ENCODE peak calls at places on chromosomes 4 and X, in four cellular contexts. One of them, this sample, is unnamed.

GRCh38 chr4:56132835-56133234 is 184.1 kb downstream of the CEP135 start:
- DNase-seq in endothelial cell of umbilical vein: no peak
- DNase-seq in WTC11: no peak
- DNase-seq in A549: no peak
- DNase-seq in this sample: no peak

GRCh38 chrX:40418413-40419195 is 162.2 kb upstream of the ATP6AP2 start:
- DNase-seq in endothelial cell of umbilical vein: no peak
- DNase-seq in WTC11: no peak
- DNase-seq in A549: no peak
- DNase-seq in this sample: peak

GRCh38 chr4:168585168-168586091 is 88.6 kb downstream of the PALLD start:
- DNase-seq in endothelial cell of umbilical vein: peak
- DNase-seq in WTC11: peak
- DNase-seq in A549: peak
- DNase-seq in this sample: peak

GRCh38 chr4:8821151-8821950 is 50.3 kb downstream of the HMX1 start:
- DNase-seq in endothelial cell of umbilical vein: no peak
- DNase-seq in WTC11: no peak
- DNase-seq in A549: no peak
- DNase-seq in this sample: no peak

GRCh38 chrX:153689654-153690465 is 2.1 kb downstream of the SLC6A8 start:
- DNase-seq in endothelial cell of umbilical vein: no peak
- DNase-seq in WTC11: peak
- DNase-seq in A549: no peak
- DNase-seq in this sample: no peak

GRCh38 chrX:3262906-3263305 is 83.5 kb downstream of the MXRA5 start:
- DNase-seq in endothelial cell of umbilical vein: peak
- DNase-seq in WTC11: no peak
- DNase-seq in A549: peak
- DNase-seq in this sample: no peak

GRCh38 chr4:156779774-156780173 is 191.8 kb downstream of the PDGFC start:
- DNase-seq in endothelial cell of umbilical vein: peak
- DNase-seq in WTC11: no peak
- DNase-seq in A549: no peak
- DNase-seq in this sample: no peak

GRCh38 chr4:153934689-153935017 is 145.8 kb upstream of the SFRP2 start:
- DNase-seq in endothelial cell of umbilical vein: no peak
- DNase-seq in WTC11: no peak
- DNase-seq in A549: no peak
- DNase-seq in this sample: no peak

GRCh38 chr4:62487016-62487415 is 1286.9 kb downstream of the ADGRL3 start:
- DNase-seq in endothelial cell of umbilical vein: no peak
- DNase-seq in WTC11: no peak
- DNase-seq in A549: no peak
- DNase-seq in this sample: no peak

GRCh38 chr4:147824884-147825283 is 93.0 kb downstream of the ARHGAP10 start:
- DNase-seq in endothelial cell of umbilical vein: no peak
- DNase-seq in WTC11: no peak
- DNase-seq in A549: no peak
- DNase-seq in this sample: no peak

GRCh38 chrX:39337461-39337860 is 536.2 kb downstream of the MID1IP1 start:
- DNase-seq in endothelial cell of umbilical vein: no peak
- DNase-seq in WTC11: no peak
- DNase-seq in A549: no peak
- DNase-seq in this sample: no peak

GRCh38 chrX:68931345-68931744 is 102.5 kb downstream of the EFNB1 start:
- DNase-seq in endothelial cell of umbilical vein: no peak
- DNase-seq in WTC11: no peak
- DNase-seq in A549: no peak
- DNase-seq in this sample: no peak

GRCh38 chrX:14065800-14066199 is 36.1 kb upstream of the GEMIN8 start:
- DNase-seq in endothelial cell of umbilical vein: no peak
- DNase-seq in WTC11: no peak
- DNase-seq in A549: no peak
- DNase-seq in this sample: no peak

GRCh38 chr4:174222266-174222872 is 61.1 kb downstream of the FBXO8 start:
- DNase-seq in endothelial cell of umbilical vein: peak
- DNase-seq in WTC11: no peak
- DNase-seq in A549: peak
- DNase-seq in this sample: peak

GRCh38 chr4:102823897-102824296 is 3.5 kb downstream of the UBE2D3 start:
- DNase-seq in endothelial cell of umbilical vein: no peak
- DNase-seq in WTC11: no peak
- DNase-seq in A549: no peak
- DNase-seq in this sample: no peak

GRCh38 chrX:47501226-47502071 is 18.4 kb upstream of the ZNF41 start:
- DNase-seq in endothelial cell of umbilical vein: no peak
- DNase-seq in WTC11: no peak
- DNase-seq in A549: no peak
- DNase-seq in this sample: peak

GRCh38 chr4:173170210-173170778 is 1.7 kb downstream of the GALNT7 start:
- DNase-seq in endothelial cell of umbilical vein: peak
- DNase-seq in WTC11: no peak
- DNase-seq in A549: no peak
- DNase-seq in this sample: no peak

GRCh38 chrX:113726466-113726865 is 857.4 kb upstream of the HTR2C start:
- DNase-seq in endothelial cell of umbilical vein: no peak
- DNase-seq in WTC11: no peak
- DNase-seq in A549: no peak
- DNase-seq in this sample: no peak

GRCh38 chrX:153477458-153477857 is 7.1 kb upstream of the HAUS7 start:
- DNase-seq in endothelial cell of umbilical vein: no peak
- DNase-seq in WTC11: no peak
- DNase-seq in A549: no peak
- DNase-seq in this sample: no peak

GRCh38 chr4:77385124-77385969 is 220.3 kb upstream of the CXCL13 start:
- DNase-seq in endothelial cell of umbilical vein: peak
- DNase-seq in WTC11: peak
- DNase-seq in A549: peak
- DNase-seq in this sample: peak

GRCh38 chr4:77240469-77241066 is 83.6 kb downstream of the CCNG2 start:
- DNase-seq in endothelial cell of umbilical vein: peak
- DNase-seq in WTC11: peak
- DNase-seq in A549: peak
- DNase-seq in this sample: peak

GRCh38 chr4:1410491-1411325 is 4.5 kb upstream of the NKX1-1 start:
- DNase-seq in endothelial cell of umbilical vein: peak
- DNase-seq in WTC11: peak
- DNase-seq in A549: no peak
- DNase-seq in this sample: peak

GRCh38 chr4:165537028-165537648 is 158.3 kb downstream of the CPE start:
- DNase-seq in endothelial cell of umbilical vein: peak
- DNase-seq in WTC11: no peak
- DNase-seq in A549: peak
- DNase-seq in this sample: peak

GRCh38 chr4:16677545-16677944 is 220.9 kb downstream of the LDB2 start:
- DNase-seq in endothelial cell of umbilical vein: peak
- DNase-seq in WTC11: no peak
- DNase-seq in A549: no peak
- DNase-seq in this sample: no peak

GRCh38 chr4:31007858-31008257 is 287.7 kb downstream of the PCDH7 start:
- DNase-seq in endothelial cell of umbilical vein: no peak
- DNase-seq in WTC11: no peak
- DNase-seq in A549: no peak
- DNase-seq in this sample: no peak

GRCh38 chr4:44727471-44727870 is 1.1 kb upstream of the GNPDA2 start:
- DNase-seq in endothelial cell of umbilical vein: no peak
- DNase-seq in WTC11: no peak
- DNase-seq in A549: no peak
- DNase-seq in this sample: no peak

GRCh38 chr4:44722001-44722400 is 4.4 kb downstream of the GNPDA2 start:
- DNase-seq in endothelial cell of umbilical vein: no peak
- DNase-seq in WTC11: no peak
- DNase-seq in A549: no peak
- DNase-seq in this sample: no peak

GRCh38 chr4:44725166-44725565 is 1.2 kb downstream of the GNPDA2 start:
- DNase-seq in endothelial cell of umbilical vein: no peak
- DNase-seq in WTC11: no peak
- DNase-seq in A549: no peak
- DNase-seq in this sample: no peak

GRCh38 chr4:44725861-44726820 is at the start of gene GNPDA2:
- DNase-seq in endothelial cell of umbilical vein: peak
- DNase-seq in WTC11: peak
- DNase-seq in A549: peak
- DNase-seq in this sample: peak
- TF ChIP-seq CTCF in endothelial cell of umbilical vein: peak
- TF ChIP-seq CTCF in WTC11: no peak
- TF ChIP-seq CTCF in A549: no peak
- TF ChIP-seq CTCF in this sample: no peak

DNA sequence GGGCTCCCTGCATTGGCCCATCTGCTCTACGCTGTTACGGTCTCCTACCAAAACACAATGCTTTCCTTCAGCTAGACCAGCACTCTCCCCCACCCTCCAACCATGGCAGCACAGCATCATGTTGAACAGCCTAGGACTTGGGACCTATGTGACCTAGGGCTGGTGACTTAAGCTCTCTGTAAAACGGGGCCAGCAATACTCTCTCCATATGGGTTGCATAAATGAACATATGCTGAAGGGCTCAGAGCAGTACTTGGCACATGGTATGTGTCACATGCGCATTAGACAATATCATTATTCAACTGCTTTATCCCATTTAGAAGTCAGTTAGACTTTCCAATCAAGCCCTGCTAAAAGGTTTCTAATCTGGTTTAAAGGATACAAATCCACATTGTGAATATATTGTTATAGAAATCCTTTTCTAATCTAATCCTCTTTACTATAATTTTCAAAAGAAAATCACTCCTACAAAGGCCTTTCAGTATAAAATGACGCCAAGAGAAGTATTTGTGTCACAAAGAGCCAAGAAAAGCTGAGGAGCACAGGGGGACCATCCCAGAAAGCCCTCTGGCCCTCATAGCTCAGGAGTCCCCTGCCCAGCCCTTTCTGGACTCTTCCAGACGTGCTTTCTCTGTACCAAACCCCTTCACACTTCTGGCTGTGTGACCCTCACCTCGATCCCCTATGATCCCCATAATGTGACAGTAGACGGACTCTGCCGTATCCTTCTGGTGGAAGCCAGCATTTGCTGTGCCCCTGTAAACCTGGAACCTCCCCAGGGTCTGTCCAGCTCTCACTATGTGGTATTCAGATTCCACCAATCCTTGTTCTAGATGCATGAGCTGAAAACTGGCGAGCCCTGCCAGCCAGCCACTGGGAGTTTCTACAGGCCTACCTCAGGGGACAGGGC is 42.3 kb downstream of the NSG1 start:
- DNase-seq in endothelial cell of umbilical vein: no peak
- DNase-seq in WTC11: no peak
- DNase-seq in A549: no peak
- DNase-seq in this sample: no peak
- TF ChIP-seq MAX in endothelial cell of umbilical vein: no peak
- TF ChIP-seq MAX in WTC11: no peak
- TF ChIP-seq MAX in A549: no peak
- TF ChIP-seq MAX in this sample: no peak

GRCh38 chr4:142909908-142910307 is 63.8 kb upstream of the INPP4B start:
- DNase-seq in endothelial cell of umbilical vein: no peak
- DNase-seq in WTC11: no peak
- DNase-seq in A549: no peak
- DNase-seq in this sample: no peak

GRCh38 chr4:142917678-142918077 is 71.6 kb upstream of the INPP4B start:
- DNase-seq in endothelial cell of umbilical vein: no peak
- DNase-seq in WTC11: no peak
- DNase-seq in A549: peak
- DNase-seq in this sample: no peak

GRCh38 chr4:142913034-142913433 is 66.9 kb upstream of the INPP4B start:
- DNase-seq in endothelial cell of umbilical vein: no peak
- DNase-seq in WTC11: no peak
- DNase-seq in A549: no peak
- DNase-seq in this sample: no peak

DNA sequence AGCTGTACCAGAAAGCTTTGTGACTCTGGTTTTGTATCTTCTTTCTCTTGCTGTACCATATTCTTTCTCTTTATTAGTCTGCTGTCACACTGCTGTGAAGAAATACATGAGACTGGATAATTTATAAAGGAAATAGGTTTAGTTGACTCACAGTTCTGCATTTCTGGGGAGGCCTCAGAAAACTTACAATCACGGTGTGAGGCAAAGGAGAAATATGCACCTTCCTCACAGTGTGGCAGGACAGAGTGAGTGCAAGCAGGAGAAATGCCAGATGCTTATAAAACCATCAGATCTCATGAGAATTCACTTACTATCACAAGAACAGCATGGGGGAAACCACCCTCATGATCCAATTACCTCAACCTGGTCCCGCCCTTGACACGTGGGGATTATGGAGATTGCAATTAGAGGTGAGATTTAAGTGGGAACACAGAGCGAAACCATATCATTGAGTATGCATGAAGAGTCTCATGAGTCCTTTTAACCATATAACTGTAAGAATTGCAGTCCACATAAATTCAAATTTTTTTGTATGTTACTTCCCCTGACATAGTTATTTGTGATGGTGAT is 67.4 kb upstream of the INPP4B start:
- DNase-seq in endothelial cell of umbilical vein: no peak
- DNase-seq in WTC11: no peak
- DNase-seq in A549: no peak
- DNase-seq in this sample: no peak
- TF ChIP-seq CTCF in endothelial cell of umbilical vein: no peak
- TF ChIP-seq CTCF in WTC11: no peak
- TF ChIP-seq CTCF in A549: no peak
- TF ChIP-seq CTCF in this sample: no peak

DNA sequence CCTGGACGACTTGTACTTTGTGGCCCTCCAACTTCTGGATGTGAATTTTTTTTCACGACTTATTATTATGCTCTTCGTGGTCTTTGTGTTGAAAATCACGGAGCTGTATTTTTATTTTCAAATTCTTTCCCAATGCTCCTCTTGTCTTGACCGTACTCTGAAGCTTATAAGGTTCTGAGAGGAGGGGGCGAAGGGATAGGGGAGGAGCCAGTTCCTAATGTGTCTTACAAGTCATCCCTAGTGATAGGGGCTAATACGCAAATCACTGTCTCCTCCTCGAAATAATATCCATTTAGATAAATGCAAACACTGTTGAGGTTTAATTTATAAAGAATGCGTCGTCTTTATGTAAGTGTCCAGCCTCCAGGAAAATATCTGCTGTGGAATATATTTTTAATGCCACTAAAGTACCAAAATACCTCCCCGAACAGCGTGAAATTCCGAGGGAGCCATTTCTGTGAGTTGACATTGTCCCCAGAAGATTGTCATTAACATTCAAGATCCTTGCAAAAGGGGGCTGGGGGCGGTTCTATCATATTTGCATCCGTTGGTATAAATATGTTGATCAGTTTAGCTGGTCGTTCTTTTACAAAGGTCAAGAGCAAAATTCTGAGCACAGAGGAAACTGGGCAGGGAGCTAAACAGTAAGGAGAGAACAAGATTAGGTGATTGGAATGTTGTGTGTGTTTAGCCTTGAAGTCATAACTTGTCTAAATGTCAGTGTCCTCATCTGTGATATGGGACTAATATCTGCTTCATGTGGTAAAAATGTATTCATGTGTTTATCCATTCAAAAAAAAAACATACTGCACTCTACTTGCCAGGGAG is 3.7 kb upstream of the FAT1 start:
- DNase-seq in endothelial cell of umbilical vein: no peak
- DNase-seq in WTC11: no peak
- DNase-seq in A549: peak
- DNase-seq in this sample: no peak
- TF ChIP-seq MAX in endothelial cell of umbilical vein: no peak
- TF ChIP-seq MAX in WTC11: no peak
- TF ChIP-seq MAX in A549: no peak
- TF ChIP-seq MAX in this sample: no peak

This sample was measured in NB4.